ENCODE peak calls at places on chromosomes 12 and 14, in nine cellular contexts. T is amniotic stem cell; E is progenitor cell of endocrine pancreas; Q is AG20443; Z is AG09319; V is kidney tubule cell; J is activated CD4-positive, alpha-beta T cell treated with anti-CD3 and anti-CD28 coated beads for 1 hour; R is central memory CD8-positive, alpha-beta T cell; S is omental fat pad. N is an unnamed sample.

GRCh38 chr14:87705439-87705896 is 287.5 kb downstream of the GALC start:
- DNase-seq in S (no peak), T (no peak), E (no peak), R (no peak), J (no peak), V (no peak), Z (no peak), Q (peak), N (no peak)

GRCh38 chr12:80033457-80033856 is 65.9 kb upstream of the OTOGL start:
- DNase-seq in Z (no peak), Q (peak), V (peak), E (no peak), T (peak), J (no peak), R (no peak), S (no peak), N (no peak)

GRCh38 chr14:39430762-39431415 is 1.3 kb downstream of the FBXO33 start:
- DNase-seq in S (no peak), T (no peak), V (no peak), J (no peak), R (no peak), Q (peak), E (no peak), Z (no peak), N (no peak)

GRCh38 chr12:42162198-42162597 is 17.5 kb upstream of the GXYLT1 start:
- DNase-seq in Q (peak), V (peak), R (no peak), Z (no peak), E (no peak), T (no peak), J (no peak), S (no peak), N (no peak)

GRCh38 chr12:67486671-67487070 is 161.9 kb upstream of the DYRK2 start:
- DNase-seq in R (no peak), J (no peak), V (no peak), Z (no peak), T (no peak), Q (no peak), S (no peak), E (no peak), N (no peak)

GRCh38 chr14:64912256-64912655 is 2.0 kb upstream of the CHURC1 start:
- DNase-seq in S (no peak), V (no peak), T (no peak), Z (no peak), Q (no peak), R (no peak), J (no peak), E (no peak), N (no peak)

GRCh38 chr14:104107611-104108569 is 22.4 kb downstream of the ASPG start:
- DNase-seq in Z (no peak), Q (no peak), J (no peak), E (no peak), T (no peak), S (no peak), V (no peak), R (no peak), N (no peak)

GRCh38 chr12:123085730-123086487 is 65.0 kb downstream of the PITPNM2 start:
- DNase-seq in E (no peak), Z (no peak), V (peak), R (no peak), T (no peak), J (no peak), S (no peak), Q (peak), N (no peak)

GRCh38 chr12:62698701-62699101 is 232.1 kb downstream of the MON2 start:
- DNase-seq in V (no peak), Q (peak), S (no peak), Z (no peak), J (no peak), T (no peak), R (no peak), E (no peak), N (no peak)

GRCh38 chr14:43215524-43215923 is 1291.6 kb downstream of the FSCB start:
- DNase-seq in Z (no peak), Q (no peak), E (no peak), R (no peak), V (no peak), T (no peak), S (no peak), J (no peak), N (no peak)

GRCh38 chr14:100279563-100279962 is 26.7 kb downstream of the SLC25A29 start:
- DNase-seq in R (no peak), Z (no peak), Q (no peak), S (no peak), E (no peak), J (no peak), V (no peak), T (no peak), N (no peak)

GRCh38 chr12:109881752-109882151 is 1.4 kb upstream of the GLTP start:
- DNase-seq in J (no peak), S (no peak), V (peak), E (no peak), T (no peak), Z (no peak), Q (no peak), R (no peak), N (no peak)

GRCh38 chr14:100140452-100141132 is 18.9 kb downstream of the DEGS2 start:
- DNase-seq in V (peak), T (no peak), S (no peak), J (no peak), R (no peak), E (peak), Q (no peak), Z (no peak), N (no peak)

GRCh38 chr14:100192672-100193416 is 33.4 kb upstream of the DEGS2 start:
- DNase-seq in Q (peak), E (peak), S (peak), T (peak), R (peak), Z (peak), V (peak), J (peak), N (peak)

GRCh38 chr12:26699237-26699636 is 133.8 kb downstream of the ITPR2 start:
- DNase-seq in Q (no peak), T (no peak), R (no peak), Z (no peak), S (no peak), E (no peak), J (no peak), V (peak), N (no peak)

GRCh38 chr12:104990950-104991349 is 4.8 kb downstream of the NOPCHAP1 start:
- DNase-seq in S (no peak), J (no peak), V (peak), E (no peak), R (no peak), Q (no peak), T (no peak), Z (no peak), N (no peak)

GRCh38 chr14:44449694-44450093 is 57.4 kb downstream of the FSCB start:
- DNase-seq in V (no peak), Q (no peak), R (no peak), T (no peak), J (no peak), S (no peak), E (no peak), Z (no peak), N (no peak)

GRCh38 chr14:36449903-36450302 is 70.1 kb downstream of the NKX2-1 start:
- DNase-seq in R (no peak), T (no peak), Q (no peak), S (no peak), V (no peak), J (no peak), Z (no peak), E (no peak), N (no peak)

GRCh38 chr14:68232643-68233055 is 413.1 kb downstream of the RAD51B start:
- DNase-seq in R (no peak), E (no peak), S (no peak), Z (peak), J (no peak), Q (peak), T (peak), V (peak), N (peak)

GRCh38 chr12:113055594-113056380 is 743 bp upstream of the DTX1 start:
- DNase-seq in Z (no peak), V (no peak), Q (no peak), T (no peak), R (no peak), S (no peak), J (no peak), E (no peak), N (no peak)

GRCh38 chr14:20383636-20384035 is 29.7 kb downstream of the TEP1 start:
- DNase-seq in R (no peak), S (no peak), T (no peak), Q (no peak), J (no peak), V (no peak), E (no peak), Z (no peak), N (peak)

GRCh38 chr14:103716091-103716801 is 636 bp downstream of the ZFYVE21 start:
- DNase-seq in J (no peak), E (peak), R (no peak), Z (no peak), Q (peak), T (no peak), S (no peak), V (peak), N (no peak)

GRCh38 chr12:48717252-48717695 is 767 bp upstream of the CCNT1 start:
- DNase-seq in J (no peak), E (no peak), S (no peak), V (peak), Z (no peak), T (no peak), Q (no peak), R (no peak), N (no peak)

GRCh38 chr14:78164226-78164853 is 5.8 kb upstream of the NRXN3 start:
- DNase-seq in R (no peak), V (peak), Q (no peak), Z (no peak), J (no peak), T (no peak), E (peak), S (no peak), N (no peak)

GRCh38 chr12:13146539-13146938 is 43.1 kb upstream of the GSG1 start:
- DNase-seq in R (no peak), S (no peak), T (no peak), E (no peak), V (no peak), Z (no peak), Q (no peak), J (no peak), N (no peak)